ENCODE peak calls at places on chromosome 12, in eight cellular contexts. J is stimulated activated CD4-positive, alpha-beta T cell treated with anti-CD3 and anti-CD28 coated beads, Interleukin-2, amount 100 ng/mL, for 48 hours; P is ovary; Q is stromal cell of bone marrow; N is NCI-H2107; R is heart left ventricle; S is NCI-H2171; Z is T-cell. I is an unnamed sample.

GRCh38 chr12:106804668-106805067 is 30.2 kb downstream of the RIC8B start:
- DNase-seq in J (no peak), P (no peak), Q (no peak), N (no peak), R (no peak), S (no peak), Z (no peak), I (no peak)

GRCh38 chr12:56721721-56722120 is 3.4 kb downstream of the NACA start:
- DNase-seq in J (no peak), P (no peak), Q (no peak), N (no peak), R (no peak), S (no peak), Z (no peak), I (no peak)

GRCh38 chr12:91222746-91223145 is 40.1 kb upstream of the DCN start:
- DNase-seq in J (no peak), P (no peak), Q (peak; percentile 53), N (no peak), R (no peak), S (no peak), Z (no peak), I (peak; percentile 20)

GRCh38 chr12:62919827-62920226 is 15.1 kb downstream of the PPM1H start:
- DNase-seq in J (no peak), P (peak; percentile 27), Q (peak; percentile 9), N (peak; percentile 90), R (no peak), S (peak; percentile 91), Z (no peak), I (peak; percentile 68)

GRCh38 chr12:102960766-102961487 is 3.5 kb downstream of the ASCL1 start:
- DNase-seq in J (no peak), P (no peak), Q (no peak), N (peak; percentile 71), R (no peak), S (peak; percentile 37), Z (no peak), I (no peak)

GRCh38 chr12:49098035-49098451 is 3.4 kb upstream of the DHH start:
- DNase-seq in J (peak; percentile 64), P (peak; percentile 55), Q (no peak), N (no peak), R (peak; percentile 60), S (no peak), Z (peak; percentile 53), I (peak; percentile 58)

GRCh38 chr12:124862768-124863408 is 776 bp downstream of the SCARB1 start:
- DNase-seq in J (peak; percentile 9), P (peak; percentile 37), Q (no peak), N (no peak), R (no peak), S (no peak), Z (peak; percentile 3), I (peak; percentile 15)

GRCh38 chr12:82688035-82688501 is 1.4 kb downstream of the TMTC2 start:
- DNase-seq in J (no peak), P (no peak), Q (no peak), N (no peak), R (no peak), S (no peak), Z (no peak), I (peak; percentile 27)

GRCh38 chr12:104348283-104348993 is 44.9 kb downstream of the EID3 start:
- DNase-seq in J (no peak), P (no peak), Q (no peak), N (no peak), R (no peak), S (no peak), Z (no peak), I (no peak)

GRCh38 chr12:48780381-48781025 is 8.4 kb downstream of the ADCY6 start:
- DNase-seq in J (no peak), P (no peak), Q (no peak), N (no peak), R (no peak), S (no peak), Z (no peak), I (no peak)

GRCh38 chr12:92899388-92900001 is 29.6 kb downstream of the EEA1 start:
- DNase-seq in J (no peak), P (peak; percentile 88), Q (peak; percentile 99), N (no peak), R (peak; percentile 65), S (no peak), Z (no peak), I (peak; percentile 87)

I was measured in endothelial cell of umbilical vein.